ENCODE peak calls at places on chromosomes 5 and 9, in eight cellular contexts. W is HEK293T; H is activated T-cell treated with anti-CD3 and anti-CD28 coated beads, Interleukin-2, amount 50 U/mL, for 48 hours; I is neural progenitor cell; T is skeletal muscle cell; M is ELR; Q is retinal pigment epithelial cell; G is ureter. K is an unnamed sample.

GRCh38 chr5:174317261-174317894 is 271.9 kb downstream of the NSG2 start:
- DNase-seq in I (peak), G (no peak), T (no peak), H (no peak), Q (no peak), M (peak), W (peak), K (no peak)

GRCh38 chr5:173612948-173613347 is 3.5 kb downstream of the BOD1 start:
- DNase-seq in G (no peak), T (no peak), H (no peak), I (no peak), W (no peak), M (no peak), Q (no peak), K (no peak)

GRCh38 chr5:146640285-146640896 is 124.4 kb upstream of the GPR151 start:
- DNase-seq in Q (no peak), M (no peak), W (no peak), T (no peak), H (no peak), I (no peak), G (no peak), K (no peak)

GRCh38 chr9:103713631-103714030 is 380.5 kb upstream of the SMC2 start:
- DNase-seq in I (no peak), G (no peak), Q (no peak), M (peak), W (no peak), H (no peak), T (peak), K (no peak)

GRCh38 chr5:131944700-131945550 is 538 bp downstream of the MEIKIN start:
- DNase-seq in I (no peak), Q (no peak), M (no peak), W (no peak), H (no peak), G (no peak), T (no peak), K (no peak)

GRCh38 chr5:16903480-16904300 is 32.4 kb downstream of the MYO10 start:
- DNase-seq in G (no peak), M (no peak), Q (no peak), I (no peak), H (no peak), T (no peak), W (no peak), K (no peak)

GRCh38 chr5:14753947-14754346 is 89.4 kb downstream of the OTULIN start:
- DNase-seq in T (no peak), M (no peak), Q (no peak), I (no peak), W (no peak), H (no peak), G (no peak), K (no peak)

GRCh38 chr5:149432377-149432776 is 53.3 kb upstream of the IL17B start:
- DNase-seq in W (no peak), G (no peak), M (no peak), H (no peak), Q (no peak), T (no peak), I (no peak), K (no peak)

GRCh38 chr5:43485406-43485805 is 1.7 kb upstream of the TMEM267 start:
- DNase-seq in W (no peak), H (no peak), T (no peak), G (no peak), I (no peak), M (peak), Q (no peak), K (no peak)

GRCh38 chr9:77764894-77765780 is 117.0 kb upstream of the GNA14 start:
- DNase-seq in G (no peak), M (peak), I (peak), H (no peak), T (peak), Q (no peak), W (peak), K (no peak)

GRCh38 chr5:152004095-152004494 is 79.4 kb upstream of the GLRA1 start:
- DNase-seq in H (no peak), G (no peak), Q (no peak), M (no peak), W (no peak), T (no peak), I (no peak), K (no peak)

GRCh38 chr5:90613918-90614504 is 55.4 kb downstream of the ADGRV1 start:
- DNase-seq in M (peak), Q (no peak), T (no peak), W (no peak), H (no peak), G (no peak), I (no peak), K (no peak)

GRCh38 chr9:5500441-5501235 is 9.7 kb upstream of the PDCD1LG2 start:
- DNase-seq in H (no peak), G (peak), M (peak), Q (no peak), W (no peak), I (no peak), T (peak), K (no peak)

GRCh38 chr9:104927216-104927911 is 591 bp downstream of the ABCA1 start:
- DNase-seq in I (peak), G (no peak), H (peak), M (peak), Q (no peak), T (no peak), W (peak), K (no peak)

GRCh38 chr5:75670571-75670970 is 46.7 kb downstream of the POC5 start:
- DNase-seq in W (no peak), T (no peak), G (no peak), H (no peak), M (no peak), I (no peak), Q (no peak), K (no peak)

GRCh38 chr5:56048124-56048523 is 53.4 kb upstream of the IL6ST start:
- DNase-seq in T (no peak), I (no peak), W (no peak), G (no peak), H (no peak), M (no peak), Q (no peak), K (no peak)

GRCh38 chr5:108381955-108382783 is at the start of gene FBXL17:
- DNase-seq in Q (peak), M (peak), T (peak), G (peak), I (peak), H (peak), W (peak), K (peak)

GRCh38 chr5:68240196-68240595 is 24.6 kb downstream of the PIK3R1 start:
- DNase-seq in M (no peak), T (no peak), I (no peak), Q (no peak), W (no peak), H (no peak), G (no peak), K (no peak)

GRCh38 chr5:155293605-155294178 is 280.1 kb downstream of the KIF4B start:
- DNase-seq in T (no peak), W (no peak), M (no peak), Q (no peak), I (no peak), G (no peak), H (no peak), K (no peak)

GRCh38 chr5:81750308-81751008 is 439 bp downstream of the SSBP2 start:
- DNase-seq in T (no peak), W (peak), M (no peak), I (peak), Q (no peak), H (no peak), G (no peak), K (no peak)

GRCh38 chr5:95130951-95131350 is 153.9 kb downstream of the MCTP1 start:
- DNase-seq in G (no peak), M (peak), T (no peak), W (no peak), Q (peak), H (no peak), I (no peak), K (no peak)

GRCh38 chr5:71601222-71602026 is 14.3 kb downstream of the MCCC2 start:
- DNase-seq in Q (peak), T (peak), H (peak), G (peak), W (peak), I (peak), M (peak), K (peak)

GRCh38 chr5:142145106-142145900 is 36.7 kb downstream of the NDFIP1 start:
- DNase-seq in I (peak), H (peak), T (peak), M (peak), W (peak), G (peak), Q (peak), K (peak)

GRCh38 chr5:86008293-86008692 is 609.4 kb upstream of the COX7C start:
- DNase-seq in M (no peak), T (no peak), G (no peak), H (no peak), Q (no peak), I (no peak), W (no peak), K (no peak)

GRCh38 chr5:31781772-31782171 is 142.8 kb downstream of the PDZD2 start:
- DNase-seq in Q (no peak), G (no peak), T (no peak), I (no peak), M (peak), H (no peak), W (no peak), K (no peak)

K was measured in effector memory CD4-positive, alpha-beta T cell.